ENCODE peak calls at places on chromosomes 7 and 10, in eight cellular contexts. One of them, this sample, is unnamed.

GRCh38 chr10:30818010-30818660 is 188.6 kb upstream of the LYZL2 start:
- DNase-seq in sigmoid colon: peak
- DNase-seq in spleen: peak
- DNase-seq in IMR-90: peak
- DNase-seq in esophagus squamous epithelium: no peak
- DNase-seq in HCT116: no peak
- DNase-seq in breast epithelium: no peak
- DNase-seq in right lobe of liver: peak
- DNase-seq in this sample: no peak

GRCh38 chr7:30303312-30304039 is 19.1 kb downstream of the ZNRF2 start:
- DNase-seq in esophagus squamous epithelium: no peak
- DNase-seq in sigmoid colon: no peak
- DNase-seq in right lobe of liver: no peak
- DNase-seq in spleen: no peak
- DNase-seq in HCT116: no peak
- DNase-seq in breast epithelium: no peak
- DNase-seq in IMR-90: no peak
- DNase-seq in this sample: no peak

GRCh38 chr10:127802532-127803055 is 65.6 kb downstream of the FOXI2 start:
- DNase-seq in HCT116: no peak
- DNase-seq in breast epithelium: no peak
- DNase-seq in spleen: no peak
- DNase-seq in esophagus squamous epithelium: no peak
- DNase-seq in sigmoid colon: no peak
- DNase-seq in IMR-90: no peak
- DNase-seq in right lobe of liver: no peak
- DNase-seq in this sample: no peak

GRCh38 chr10:101258179-101258885 is 29.1 kb upstream of the LBX1 start:
- DNase-seq in spleen: no peak
- DNase-seq in IMR-90: no peak
- DNase-seq in right lobe of liver: no peak
- DNase-seq in sigmoid colon: no peak
- DNase-seq in esophagus squamous epithelium: no peak
- DNase-seq in breast epithelium: no peak
- DNase-seq in HCT116: peak
- DNase-seq in this sample: no peak

GRCh38 chr7:31493714-31494181 is 20.1 kb upstream of the ITPRID1 start:
- DNase-seq in IMR-90: no peak
- DNase-seq in sigmoid colon: no peak
- DNase-seq in right lobe of liver: no peak
- DNase-seq in spleen: no peak
- DNase-seq in breast epithelium: no peak
- DNase-seq in HCT116: no peak
- DNase-seq in esophagus squamous epithelium: no peak
- DNase-seq in this sample: no peak

GRCh38 chr10:55370021-55370420 is 569.0 kb upstream of the PCDH15 start:
- DNase-seq in sigmoid colon: no peak
- DNase-seq in HCT116: no peak
- DNase-seq in esophagus squamous epithelium: no peak
- DNase-seq in breast epithelium: no peak
- DNase-seq in spleen: no peak
- DNase-seq in IMR-90: no peak
- DNase-seq in right lobe of liver: no peak
- DNase-seq in this sample: no peak

GRCh38 chr10:95480901-95481491 is 80.2 kb downstream of the SORBS1 start:
- DNase-seq in sigmoid colon: no peak
- DNase-seq in breast epithelium: no peak
- DNase-seq in spleen: no peak
- DNase-seq in right lobe of liver: no peak
- DNase-seq in esophagus squamous epithelium: no peak
- DNase-seq in IMR-90: no peak
- DNase-seq in HCT116: no peak
- DNase-seq in this sample: no peak

GRCh38 chr7:37289347-37289746 is 159.3 kb downstream of the ELMO1 start:
- DNase-seq in esophagus squamous epithelium: no peak
- DNase-seq in HCT116: no peak
- DNase-seq in sigmoid colon: no peak
- DNase-seq in right lobe of liver: no peak
- DNase-seq in spleen: no peak
- DNase-seq in breast epithelium: no peak
- DNase-seq in IMR-90: no peak
- DNase-seq in this sample: no peak

GRCh38 chr10:116878123-116878522 is 28.8 kb downstream of the ENO4 start:
- DNase-seq in spleen: no peak
- DNase-seq in breast epithelium: no peak
- DNase-seq in IMR-90: no peak
- DNase-seq in HCT116: no peak
- DNase-seq in right lobe of liver: no peak
- DNase-seq in esophagus squamous epithelium: no peak
- DNase-seq in sigmoid colon: no peak
- DNase-seq in this sample: no peak

GRCh38 chr7:107150375-107151073 is 18.3 kb upstream of the HBP1 start:
- DNase-seq in IMR-90: peak
- DNase-seq in spleen: peak
- DNase-seq in esophagus squamous epithelium: no peak
- DNase-seq in right lobe of liver: peak
- DNase-seq in sigmoid colon: peak
- DNase-seq in HCT116: peak
- DNase-seq in breast epithelium: peak
- DNase-seq in this sample: no peak

GRCh38 chr7:117673839-117674238 is 194.0 kb downstream of the CFTR start:
- DNase-seq in esophagus squamous epithelium: no peak
- DNase-seq in sigmoid colon: no peak
- DNase-seq in spleen: no peak
- DNase-seq in right lobe of liver: no peak
- DNase-seq in breast epithelium: no peak
- DNase-seq in IMR-90: peak
- DNase-seq in HCT116: peak
- DNase-seq in this sample: no peak

GRCh38 chr10:36446873-36447272 is 678.5 kb upstream of the ANKRD30A start:
- DNase-seq in HCT116: no peak
- DNase-seq in IMR-90: no peak
- DNase-seq in spleen: no peak
- DNase-seq in right lobe of liver: no peak
- DNase-seq in breast epithelium: no peak
- DNase-seq in sigmoid colon: peak
- DNase-seq in esophagus squamous epithelium: no peak
- DNase-seq in this sample: no peak

GRCh38 chr7:1954366-1955004 is 278.3 kb downstream of the MAD1L1 start:
- DNase-seq in IMR-90: no peak
- DNase-seq in sigmoid colon: no peak
- DNase-seq in breast epithelium: no peak
- DNase-seq in HCT116: no peak
- DNase-seq in esophagus squamous epithelium: no peak
- DNase-seq in right lobe of liver: peak
- DNase-seq in spleen: peak
- DNase-seq in this sample: no peak

GRCh38 chr10:63708421-63708820 is 187.2 kb downstream of the REEP3 start:
- DNase-seq in spleen: no peak
- DNase-seq in right lobe of liver: no peak
- DNase-seq in sigmoid colon: no peak
- DNase-seq in HCT116: no peak
- DNase-seq in breast epithelium: no peak
- DNase-seq in IMR-90: no peak
- DNase-seq in esophagus squamous epithelium: no peak
- DNase-seq in this sample: no peak

GRCh38 chr10:79354615-79355014 is 7.3 kb downstream of the PPIF start:
- DNase-seq in spleen: no peak
- DNase-seq in HCT116: no peak
- DNase-seq in breast epithelium: no peak
- DNase-seq in esophagus squamous epithelium: no peak
- DNase-seq in sigmoid colon: no peak
- DNase-seq in right lobe of liver: no peak
- DNase-seq in IMR-90: no peak
- DNase-seq in this sample: no peak

GRCh38 chr10:79354141-79354540 is 6.9 kb downstream of the PPIF start:
- DNase-seq in HCT116: no peak
- DNase-seq in spleen: no peak
- DNase-seq in right lobe of liver: no peak
- DNase-seq in breast epithelium: no peak
- DNase-seq in esophagus squamous epithelium: no peak
- DNase-seq in IMR-90: no peak
- DNase-seq in sigmoid colon: no peak
- DNase-seq in this sample: no peak

GRCh38 chr10:79352035-79352595 is 4.8 kb downstream of the PPIF start:
- DNase-seq in HCT116: no peak
- DNase-seq in sigmoid colon: no peak
- DNase-seq in breast epithelium: no peak
- DNase-seq in esophagus squamous epithelium: no peak
- DNase-seq in spleen: no peak
- DNase-seq in IMR-90: no peak
- DNase-seq in right lobe of liver: no peak
- DNase-seq in this sample: no peak

GRCh38 chr10:79353000-79353406 is 5.7 kb downstream of the PPIF start:
- DNase-seq in breast epithelium: no peak
- DNase-seq in spleen: no peak
- DNase-seq in right lobe of liver: no peak
- DNase-seq in sigmoid colon: no peak
- DNase-seq in esophagus squamous epithelium: no peak
- DNase-seq in IMR-90: no peak
- DNase-seq in HCT116: no peak
- DNase-seq in this sample: no peak

DNA sequence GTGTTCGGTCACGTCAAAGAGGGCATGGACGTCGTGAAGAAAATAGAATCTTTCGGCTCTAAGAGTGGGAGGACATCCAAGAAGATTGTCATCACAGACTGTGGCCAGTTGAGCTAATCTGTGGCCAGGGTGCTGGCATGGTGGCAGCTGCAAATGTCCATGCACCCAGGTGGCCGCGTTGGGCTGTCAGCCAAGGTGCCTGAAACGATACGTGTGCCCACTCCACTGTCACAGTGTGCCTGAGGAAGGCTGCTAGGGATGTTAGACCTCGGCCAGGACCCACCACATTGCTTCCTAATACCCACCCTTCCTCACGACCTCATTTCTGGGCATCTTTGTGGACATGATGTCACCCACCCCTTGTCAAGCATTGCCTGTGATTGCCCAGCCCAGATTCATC is 6.5 kb downstream of the PPIF start:
- DNase-seq in IMR-90: no peak
- DNase-seq in sigmoid colon: no peak
- DNase-seq in spleen: no peak
- DNase-seq in HCT116: no peak
- DNase-seq in breast epithelium: no peak
- DNase-seq in esophagus squamous epithelium: no peak
- DNase-seq in right lobe of liver: no peak
- DNase-seq in this sample: no peak
- TF ChIP-seq POLR2A in IMR-90: no peak
- TF ChIP-seq POLR2A in sigmoid colon: no peak
- TF ChIP-seq POLR2A in spleen: no peak
- TF ChIP-seq POLR2A in HCT116: no peak
- TF ChIP-seq POLR2A in breast epithelium: no peak
- TF ChIP-seq POLR2A in esophagus squamous epithelium: no peak
- TF ChIP-seq POLR2A in right lobe of liver: no peak
- TF ChIP-seq POLR2A in this sample: peak

GRCh38 chr7:27153526-27153925 is 1.1 kb upstream of the HOXA3 start:
- DNase-seq in sigmoid colon: no peak
- DNase-seq in spleen: no peak
- DNase-seq in breast epithelium: no peak
- DNase-seq in right lobe of liver: no peak
- DNase-seq in HCT116: no peak
- DNase-seq in IMR-90: no peak
- DNase-seq in esophagus squamous epithelium: no peak
- DNase-seq in this sample: no peak

GRCh38 chr7:27152816-27153486 is 568 bp upstream of the HOXA3 start:
- DNase-seq in right lobe of liver: no peak
- DNase-seq in spleen: peak
- DNase-seq in IMR-90: no peak
- DNase-seq in esophagus squamous epithelium: no peak
- DNase-seq in breast epithelium: peak
- DNase-seq in sigmoid colon: no peak
- DNase-seq in HCT116: no peak
- DNase-seq in this sample: no peak

GRCh38 chr7:27151341-27151944 is 940 bp downstream of the HOXA3 start:
- DNase-seq in HCT116: no peak
- DNase-seq in right lobe of liver: no peak
- DNase-seq in esophagus squamous epithelium: no peak
- DNase-seq in spleen: peak
- DNase-seq in IMR-90: no peak
- DNase-seq in sigmoid colon: peak
- DNase-seq in breast epithelium: peak
- DNase-seq in this sample: no peak

GRCh38 chr7:27150568-27151340 is 1.6 kb downstream of the HOXA3 start:
- DNase-seq in spleen: peak
- DNase-seq in IMR-90: peak
- DNase-seq in breast epithelium: peak
- DNase-seq in sigmoid colon: peak
- DNase-seq in HCT116: no peak
- DNase-seq in esophagus squamous epithelium: no peak
- DNase-seq in right lobe of liver: peak
- DNase-seq in this sample: peak

GRCh38 chr7:27151945-27152815 is at the start of gene HOXA3:
- DNase-seq in breast epithelium: peak
- DNase-seq in sigmoid colon: peak
- DNase-seq in right lobe of liver: no peak
- DNase-seq in spleen: peak
- DNase-seq in IMR-90: peak
- DNase-seq in HCT116: no peak
- DNase-seq in esophagus squamous epithelium: no peak
- DNase-seq in this sample: no peak
- TF ChIP-seq POLR2A in breast epithelium: no peak
- TF ChIP-seq POLR2A in sigmoid colon: peak
- TF ChIP-seq POLR2A in right lobe of liver: no peak
- TF ChIP-seq POLR2A in spleen: no peak
- TF ChIP-seq POLR2A in IMR-90: peak
- TF ChIP-seq POLR2A in HCT116: no peak
- TF ChIP-seq POLR2A in esophagus squamous epithelium: no peak
- TF ChIP-seq POLR2A in this sample: no peak

GRCh38 chr10:80453715-80454525 is at the start of gene TSPAN14:
- DNase-seq in esophagus squamous epithelium: peak
- DNase-seq in right lobe of liver: peak
- DNase-seq in HCT116: no peak
- DNase-seq in breast epithelium: peak
- DNase-seq in IMR-90: peak
- DNase-seq in spleen: peak
- DNase-seq in sigmoid colon: peak
- DNase-seq in this sample: peak
- TF ChIP-seq POLR2A in esophagus squamous epithelium: peak
- TF ChIP-seq POLR2A in right lobe of liver: peak
- TF ChIP-seq POLR2A in HCT116: peak
- TF ChIP-seq POLR2A in breast epithelium: no peak
- TF ChIP-seq POLR2A in IMR-90: no peak
- TF ChIP-seq POLR2A in spleen: no peak
- TF ChIP-seq POLR2A in sigmoid colon: peak
- TF ChIP-seq POLR2A in this sample: no peak

DNA sequence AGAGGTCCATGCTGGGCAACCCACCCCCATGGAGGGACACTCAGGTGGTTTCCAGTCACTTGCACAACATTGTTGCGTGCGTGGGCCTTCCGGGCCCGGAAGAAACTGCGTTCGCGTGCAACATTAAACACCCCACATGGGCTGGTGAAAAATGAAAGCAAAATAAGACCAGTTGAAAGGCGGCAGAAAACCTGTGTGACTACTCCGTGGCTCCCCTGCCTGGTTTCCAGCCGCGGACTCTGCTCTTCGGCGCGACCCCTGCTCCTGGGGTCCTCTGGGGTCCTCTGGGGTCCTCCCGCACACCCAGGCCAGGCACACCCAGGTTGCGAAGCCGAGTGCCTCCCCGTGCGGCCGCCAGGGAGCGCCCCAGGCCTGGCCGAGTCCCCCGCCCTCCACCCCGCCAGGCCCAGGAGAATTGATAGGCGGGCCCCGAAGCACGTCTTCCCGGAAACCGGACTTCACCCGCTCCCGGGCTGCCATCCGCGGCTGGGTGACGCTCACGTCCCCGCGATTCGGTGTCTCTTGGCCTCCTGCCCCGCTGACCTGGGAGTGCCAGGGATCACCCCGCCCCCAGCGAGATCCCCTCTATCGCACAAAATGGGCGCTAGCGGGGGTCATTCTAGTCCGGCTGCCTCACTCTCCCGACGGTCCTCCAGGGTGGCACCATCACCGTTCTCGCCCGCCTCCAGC is 1.9 kb upstream of the SH2D4B start:
- DNase-seq in IMR-90: no peak
- DNase-seq in spleen: peak
- DNase-seq in esophagus squamous epithelium: peak
- DNase-seq in sigmoid colon: peak
- DNase-seq in right lobe of liver: peak
- DNase-seq in HCT116: peak
- DNase-seq in breast epithelium: peak
- DNase-seq in this sample: peak
- TF ChIP-seq POLR2A in IMR-90: no peak
- TF ChIP-seq POLR2A in spleen: no peak
- TF ChIP-seq POLR2A in esophagus squamous epithelium: no peak
- TF ChIP-seq POLR2A in sigmoid colon: no peak
- TF ChIP-seq POLR2A in right lobe of liver: peak
- TF ChIP-seq POLR2A in HCT116: peak
- TF ChIP-seq POLR2A in breast epithelium: no peak
- TF ChIP-seq POLR2A in this sample: peak

This sample was measured in GM12891.